ENCODE peak calls at places on chromosomes 2 and 18, in seven cellular contexts. E is LoVo; Y is stimulated activated CD4-positive, alpha-beta T cell treated with anti-CD3 and anti-CD28 coated beads, Interleukin-4, amount 100 ng/mL, for 24 hours; O is midbrain; R is NCI-H1092 treated with DMSO at 0.1 percent for 48 hours; P is stimulated activated naive CD4-positive, alpha-beta T cell; D is GOT3. H is an unnamed sample.
A peak's percentile ranks its signal among the peaks of the same experiment; 100 is the strongest.

GRCh38 chr2:37392428-37392827 is 48.0 kb downstream of the QPCT start:
- DNase-seq in Y (no peak), P (no peak), E (no peak), D (no peak), O (no peak), R (no peak), H (no peak)

GRCh38 chr2:158928515-158928914 is 39.9 kb upstream of the TANC1 start:
- DNase-seq in E (no peak), P (no peak), D (no peak), O (no peak), R (no peak), Y (no peak), H (no peak)

GRCh38 chr2:85134255-85135065 is 1.3 kb downstream of the TCF7L1 start:
- DNase-seq in D (no peak), R (no peak), E (no peak), O (no peak), Y (no peak), P (no peak), H (no peak)

GRCh38 chr2:9781252-9781651 is 62.0 kb upstream of the TAF1B start:
- DNase-seq in R (no peak), P (no peak), O (no peak), Y (no peak), E (no peak), D (no peak), H (no peak)

GRCh38 chr2:69013837-69014796 is 1.1 kb downstream of the ANTXR1 start:
- DNase-seq in O (no peak), R (no peak), D (no peak), P (peak; percentile 4), Y (no peak), E (no peak), H (no peak)

GRCh38 chr2:64750001-64750816 is 96.5 kb upstream of the SERTAD2 start:
- DNase-seq in E (peak; percentile 49), D (no peak), R (no peak), P (peak; percentile 45), Y (peak; percentile 39), O (peak; percentile 56), H (no peak)

GRCh38 chr2:15058015-15058414 is 425.5 kb downstream of the LRATD1 start:
- DNase-seq in R (no peak), O (no peak), D (no peak), P (no peak), E (no peak), Y (peak; percentile 8), H (no peak)

GRCh38 chr18:21468514-21469164 is 131.9 kb downstream of the ESCO1 start:
- DNase-seq in R (no peak), Y (no peak), P (no peak), D (no peak), E (no peak), O (no peak), H (no peak)

GRCh38 chr2:201406077-201406662 is 45.1 kb downstream of the TRAK2 start:
- DNase-seq in P (no peak), Y (no peak), R (no peak), D (no peak), O (peak; percentile 65), E (peak; percentile 68), H (no peak)

GRCh38 chr2:240629968-240630770 is 4.9 kb downstream of the GPR35 start:
- DNase-seq in R (no peak), O (no peak), D (no peak), E (no peak), Y (no peak), P (no peak), H (no peak)

GRCh38 chr2:238090887-238091286 is 9.3 kb upstream of the ESPNL start:
- DNase-seq in E (no peak), R (no peak), D (no peak), P (no peak), Y (no peak), O (no peak), H (no peak)

GRCh38 chr2:220779918-220780317 is 792.2 kb downstream of the EPHA4 start:
- DNase-seq in P (no peak), O (peak; percentile 39), R (no peak), D (no peak), Y (no peak), E (no peak), H (no peak)

GRCh38 chr2:113891265-113891959 is 1.5 kb downstream of the ACTR3 start:
- DNase-seq in E (no peak), D (no peak), Y (no peak), O (no peak), R (no peak), P (no peak), H (no peak)

GRCh38 chr2:202488671-202489070 is 112.5 kb downstream of the BMPR2 start:
- DNase-seq in D (no peak), P (no peak), E (no peak), O (no peak), Y (no peak), R (no peak), H (no peak)

GRCh38 chr2:119234021-119235019 is 10.7 kb downstream of the STEAP3 start:
- DNase-seq in R (peak; percentile 15), Y (no peak), D (no peak), P (no peak), E (no peak), O (peak; percentile 9), H (no peak)

GRCh38 chr2:175631247-175631628 is 370.8 kb downstream of the LNPK start:
- DNase-seq in E (peak; percentile 61), O (no peak), R (no peak), Y (no peak), P (no peak), D (no peak), H (no peak)

GRCh38 chr2:61750624-61751023 is 103.2 kb downstream of the FAM161A start:
- DNase-seq in D (no peak), P (no peak), E (no peak), O (no peak), Y (no peak), R (no peak), H (no peak)

GRCh38 chr18:12598181-12598921 is 59.6 kb downstream of the SPIRE1 start:
- DNase-seq in O (no peak), R (no peak), E (no peak), D (no peak), Y (no peak), P (peak; percentile 17), H (no peak)

GRCh38 chr2:204545861-204546773 is 842 bp downstream of the PARD3B start:
- DNase-seq in E (peak; percentile 50), P (peak; percentile 14), D (no peak), Y (no peak), R (no peak), O (no peak), H (peak; percentile 64)

GRCh38 chr18:58865714-58866113 is 1.0 kb downstream of the ZNF532 start:
- DNase-seq in E (no peak), R (no peak), D (no peak), Y (no peak), P (no peak), O (peak; percentile 52), H (no peak)

GRCh38 chr2:234446404-234447076 is 50.3 kb downstream of the ARL4C start:
- DNase-seq in O (peak; percentile 10), R (no peak), Y (peak; percentile 70), P (peak; percentile 84), D (no peak), E (no peak), H (no peak)

GRCh38 chr2:187994464-187995331 is 297.0 kb upstream of the GULP1 start:
- DNase-seq in D (no peak), P (no peak), O (peak; percentile 13), R (peak; percentile 7), E (no peak), Y (no peak), H (peak; percentile 74)

GRCh38 chr2:74457129-74457548 is 1.1 kb upstream of the WBP1 start:
- DNase-seq in R (no peak), Y (no peak), O (no peak), P (no peak), D (no peak), E (no peak), H (peak; percentile 56)

GRCh38 chr2:65880451-65880850 is 448.1 kb upstream of the SPRED2 start:
- DNase-seq in E (no peak), R (no peak), O (no peak), P (no peak), Y (no peak), D (no peak), H (no peak)

GRCh38 chr2:165957030-165957675 is 3.6 kb upstream of the TTC21B start:
- DNase-seq in R (peak; percentile 13), D (no peak), O (no peak), Y (no peak), E (no peak), P (no peak), H (no peak)

GRCh38 chr2:217920879-217921603 is 81.8 kb downstream of the TNS1 start:
- DNase-seq in O (no peak), R (no peak), D (no peak), P (no peak), E (no peak), Y (no peak), H (no peak)

GRCh38 chr2:15563227-15564100 is 2.3 kb upstream of the NBAS start:
- DNase-seq in E (no peak), O (no peak), R (no peak), P (no peak), D (no peak), Y (no peak), H (no peak)

GRCh38 chr2:211534655-211535054 is 978.3 kb downstream of the CPS1 start:
- DNase-seq in R (peak; percentile 69), D (no peak), E (no peak), Y (no peak), O (peak; percentile 6), P (no peak), H (peak; percentile 65)

GRCh38 chr2:184599054-184599874 is 935 bp downstream of the ZNF804A start:
- DNase-seq in P (no peak), D (no peak), Y (no peak), O (no peak), R (no peak), E (no peak), H (peak; percentile 29)

GRCh38 chr2:144659731-144660275 is 139.9 kb upstream of the ZEB2 start:
- DNase-seq in Y (peak; percentile 46), E (peak; percentile 64), O (no peak), D (no peak), R (no peak), P (no peak), H (no peak)

GRCh38 chr18:53745228-53745967 is 479.1 kb downstream of the MBD2 start:
- DNase-seq in Y (no peak), R (no peak), P (no peak), D (no peak), O (no peak), E (peak; percentile 39), H (no peak)

H was measured in NCI-H748 treated with DMSO at 0.1 percent for 48 hours.